ENCODE peak calls at places on chromosomes 3 and 15, in eight cellular contexts. T is hippocampal formation, S is H9, F is OCI-LY7, M is brain microvascular endothelial cell, I is AG10803, Z is ureter, E is EL. O is an unnamed sample.

GRCh38 chr3:127851899-127852298 is 29.6 kb upstream of the MGLL start:
- DNase-seq in S (peak), E (no peak), T (no peak), Z (no peak), F (no peak), M (no peak), I (no peak), O (peak)

GRCh38 chr3:177904661-177905060 is 631.6 kb upstream of the KCNMB2 start:
- DNase-seq in T (no peak), Z (no peak), S (no peak), I (peak), E (peak), F (no peak), M (peak), O (no peak)

GRCh38 chr3:42503957-42504333 is 1.5 kb downstream of the VIPR1 start:
- DNase-seq in S (peak), M (no peak), F (no peak), I (no peak), E (no peak), T (no peak), Z (peak), O (peak)

GRCh38 chr3:149479621-149480325 is 5.3 kb downstream of the TM4SF4 start:
- DNase-seq in E (no peak), Z (no peak), F (no peak), S (no peak), M (peak), I (no peak), T (no peak), O (no peak)

GRCh38 chr15:91055548-91056331 is 33.3 kb upstream of the VPS33B start:
- DNase-seq in I (peak), S (peak), E (peak), T (peak), F (peak), Z (peak), M (peak), O (no peak)

GRCh38 chr15:39594764-39595620 is 14.1 kb downstream of the THBS1 start:
- DNase-seq in M (no peak), I (peak), E (peak), Z (no peak), F (no peak), T (no peak), S (no peak), O (no peak)

GRCh38 chr3:64161481-64161952 is 63.7 kb downstream of the PRICKLE2 start:
- DNase-seq in I (no peak), M (no peak), Z (no peak), E (no peak), S (no peak), F (no peak), T (no peak), O (no peak)

GRCh38 chr3:100697723-100698285 is 11.5 kb upstream of the TFG start:
- DNase-seq in S (no peak), M (no peak), T (no peak), E (no peak), I (no peak), Z (no peak), F (no peak), O (no peak)

GRCh38 chr3:172760406-172760805 is 9.9 kb downstream of the ECT2 start:
- DNase-seq in T (no peak), S (no peak), M (peak), E (peak), F (no peak), I (peak), Z (no peak), O (no peak)

GRCh38 chr15:78422571-78423340 is 15.3 kb upstream of the IREB2 start:
- DNase-seq in T (peak), S (peak), E (peak), Z (peak), F (peak), M (peak), I (peak), O (no peak)

GRCh38 chr15:66964791-66965190 is 100.6 kb upstream of the SMAD3 start:
- DNase-seq in E (no peak), I (no peak), M (no peak), T (no peak), Z (no peak), F (no peak), S (no peak), O (no peak)

GRCh38 chr15:40032125-40032839 is 6.7 kb downstream of the SRP14 start:
- DNase-seq in I (no peak), E (no peak), F (no peak), S (no peak), T (no peak), M (no peak), Z (no peak), O (peak)

O was measured in osteocyte.